ENCODE peak calls at places on chromosomes 12 and 14, in five cellular contexts. Y, I, A, X and W are unnamed samples.

GRCh38 chr12:56898938-56899337 is 35.3 kb downstream of the SDR9C7 start:
- DNase-seq in Y (no peak), A (no peak), X (no peak), I (no peak), W (no peak)

GRCh38 chr12:98188649-98189048 is 326.7 kb upstream of the TMPO start:
- DNase-seq in I (no peak), A (no peak), Y (peak), X (no peak), W (no peak)

GRCh38 chr14:79442776-79443175 is 768.5 kb downstream of the DIO2 start:
- DNase-seq in X (no peak), A (peak), I (no peak), Y (no peak), W (no peak)

GRCh38 chr12:56988207-56988739 is 18.1 kb downstream of the ZBTB39 start:
- DNase-seq in I (peak), A (no peak), X (no peak), Y (peak), W (no peak)

GRCh38 chr14:90632451-90632850 is 183.8 kb downstream of the TTC7B start:
- DNase-seq in Y (no peak), A (peak), I (no peak), X (no peak), W (no peak)

GRCh38 chr14:37230551-37231194 is 32.9 kb downstream of the MIPOL1 start:
- DNase-seq in A (peak), X (peak), Y (peak), I (no peak), W (peak)

GRCh38 chr12:26117321-26117720 is 7.5 kb downstream of the BHLHE41 start:
- DNase-seq in X (no peak), A (no peak), Y (no peak), I (no peak), W (no peak)

GRCh38 chr14:105861985-105862465 is 335.6 kb downstream of the TMEM121 start:
- DNase-seq in I (peak), X (no peak), Y (no peak), A (peak), W (no peak)

GRCh38 chr12:130686511-130686981 is 29.6 kb downstream of the RIMBP2 start:
- DNase-seq in X (no peak), A (peak), Y (no peak), I (no peak), W (no peak)

GRCh38 chr12:29782821-29783772 is 645 bp downstream of the TMTC1 start:
- DNase-seq in Y (peak), I (peak), A (peak), X (no peak), W (peak)

GRCh38 chr14:32702571-32702970 is 236.1 kb upstream of the NPAS3 start:
- DNase-seq in I (peak), A (no peak), X (no peak), Y (peak), W (no peak)

GRCh38 chr14:99681101-99681831 is 2.8 kb upstream of the CYP46A1 start:
- DNase-seq in Y (no peak), X (no peak), A (no peak), I (peak), W (no peak)

GRCh38 chr12:123267991-123268843 is 3.4 kb downstream of the CDK2AP1 start:
- DNase-seq in I (no peak), Y (no peak), A (peak), X (no peak), W (no peak)

GRCh38 chr12:29563636-29564035 is 66.2 kb upstream of the OVCH1 start:
- DNase-seq in Y (no peak), X (no peak), A (no peak), I (no peak), W (no peak)

GRCh38 chr14:59018460-59018859 is 170.0 kb upstream of the DAAM1 start:
- DNase-seq in Y (no peak), X (no peak), A (no peak), I (no peak), W (no peak)

GRCh38 chr12:113889806-113890581 is 76.1 kb downstream of the RBM19 start:
- DNase-seq in Y (no peak), A (no peak), I (no peak), X (no peak), W (no peak)

GRCh38 chr12:130281157-130281799 is 56.4 kb upstream of the PIWIL1 start:
- DNase-seq in Y (no peak), I (peak), A (peak), X (no peak), W (no peak)

GRCh38 chr14:68549057-68549421 is 243.8 kb downstream of the ZFP36L1 start:
- DNase-seq in A (no peak), Y (peak), I (no peak), X (no peak), W (no peak)

GRCh38 chr12:52436828-52437474 is 2.8 kb upstream of the KRT75 start:
- DNase-seq in A (no peak), I (peak), X (no peak), Y (no peak), W (no peak)

GRCh38 chr12:69388371-69388770 is 28.8 kb downstream of the YEATS4 start:
- DNase-seq in I (no peak), Y (peak), A (peak), X (peak), W (no peak)

GRCh38 chr12:89319111-89319510 is 33.2 kb downstream of the DUSP6 start:
- DNase-seq in Y (peak), A (no peak), I (no peak), X (no peak), W (no peak)

GRCh38 chr12:54419088-54419887 is at the start of gene ITGA5:
- DNase-seq in I (peak), Y (peak), A (no peak), X (peak), W (peak)

GRCh38 chr12:18171571-18171970 is 81.6 kb upstream of the RERGL start:
- DNase-seq in I (no peak), A (no peak), Y (peak), X (no peak), W (no peak)

GRCh38 chr14:26917086-26917485 is 319.3 kb upstream of the NOVA1 start:
- DNase-seq in A (no peak), Y (peak), X (peak), I (no peak), W (no peak)

GRCh38 chr12:103278329-103278728 is 217.4 kb downstream of the C12orf42 start:
- DNase-seq in A (no peak), X (no peak), I (no peak), Y (no peak), W (no peak)

GRCh38 chr12:46388427-46388992 is 15.9 kb upstream of the SLC38A2 start:
- DNase-seq in I (no peak), X (peak), A (no peak), Y (peak), W (no peak)

GRCh38 chr14:24871302-24871701 is 178.6 kb downstream of the STXBP6 start:
- DNase-seq in X (no peak), I (no peak), Y (no peak), A (no peak), W (no peak)

GRCh38 chr12:130646690-130647089 is 69.4 kb downstream of the RIMBP2 start:
- DNase-seq in A (no peak), I (no peak), X (no peak), Y (no peak), W (no peak)

GRCh38 chr14:94144765-94145164 is 15.4 kb upstream of the IFI27L2 start:
- DNase-seq in A (peak), X (no peak), I (no peak), Y (no peak), W (no peak)

GRCh38 chr12:57135939-57136338 is 7.7 kb downstream of the LRP1 start:
- DNase-seq in Y (peak), A (no peak), I (peak), X (no peak), W (no peak)

GRCh38 chr12:70005864-70006618 is 181.0 kb downstream of the MYRFL start:
- DNase-seq in X (no peak), A (no peak), I (no peak), Y (no peak), W (no peak)

GRCh38 chr12:118326971-118327370 is 45.7 kb downstream of the TAOK3 start:
- DNase-seq in I (no peak), X (no peak), A (no peak), Y (no peak), W (no peak)

GRCh38 chr14:75811862-75812505 is 150.9 kb downstream of the TTLL5 start:
- DNase-seq in X (no peak), A (no peak), Y (no peak), I (no peak), W (no peak)